ENCODE peak calls at places on chromosomes 3 and 15, in nine cellular contexts. Q, A, M, F, B, O, W, X and L are unnamed samples.

GRCh38 chr15:91380114-91380513 is 280.1 kb downstream of the SV2B start:
- DNase-seq in Q (no peak), A (no peak), M (no peak), F (no peak), B (no peak), O (no peak), W (no peak), X (no peak), L (no peak)

GRCh38 chr3:183514048-183514447 is 41.5 kb downstream of the KLHL6 start:
- DNase-seq in Q (no peak), A (no peak), M (no peak), F (no peak), B (no peak), O (no peak), W (no peak), X (no peak), L (no peak)

GRCh38 chr3:147369671-147370123 is 36.6 kb downstream of the ZIC4 start:
- DNase-seq in Q (no peak), A (no peak), M (no peak), F (no peak), B (no peak), O (no peak), W (no peak), X (no peak), L (no peak)

GRCh38 chr15:67383903-67384302 is 129.3 kb downstream of the IQCH start:
- DNase-seq in Q (no peak), A (no peak), M (no peak), F (no peak), B (no peak), O (no peak), W (no peak), X (peak; percentile 19), L (no peak)

GRCh38 chr3:127074900-127075360 is 92.0 kb downstream of the PLXNA1 start:
- DNase-seq in Q (no peak), A (no peak), M (peak; percentile 64), F (no peak), B (no peak), O (peak; percentile 53), W (no peak), X (peak; percentile 48), L (no peak)

GRCh38 chr3:45170071-45170470 is 23.9 kb upstream of the CDCP1 start:
- DNase-seq in Q (no peak), A (peak; percentile 74), M (no peak), F (no peak), B (no peak), O (peak; percentile 91), W (no peak), X (no peak), L (peak; percentile 48)

GRCh38 chr3:133792171-133792763 is 13.3 kb upstream of the SRPRB start:
- DNase-seq in Q (no peak), A (no peak), M (no peak), F (no peak), B (no peak), O (no peak), W (no peak), X (peak; percentile 5), L (no peak)

GRCh38 chr3:100492059-100492809 is at the start of gene TMEM45A:
- DNase-seq in Q (peak; percentile 95), A (peak; percentile 83), M (peak; percentile 94), F (peak; percentile 95), B (peak; percentile 97), O (peak; percentile 97), W (peak; percentile 97), X (peak; percentile 95), L (peak; percentile 97)

GRCh38 chr3:144921710-144922109 is 950.1 kb downstream of the DIPK2A start:
- DNase-seq in Q (no peak), A (no peak), M (no peak), F (no peak), B (no peak), O (no peak), W (no peak), X (no peak), L (no peak)

GRCh38 chr3:13148561-13149330 is 75.5 kb upstream of the IQSEC1 start:
- DNase-seq in Q (no peak), A (no peak), M (peak; percentile 52), F (no peak), B (no peak), O (peak; percentile 32), W (no peak), X (no peak), L (no peak)

GRCh38 chr15:57835119-57835518 is 128.6 kb downstream of the POLR2M start:
- DNase-seq in Q (no peak), A (no peak), M (no peak), F (no peak), B (no peak), O (no peak), W (no peak), X (no peak), L (no peak)

GRCh38 chr3:171491412-171491811 is 31.2 kb upstream of the TNIK start:
- DNase-seq in Q (no peak), A (no peak), M (no peak), F (no peak), B (no peak), O (no peak), W (no peak), X (peak; percentile 3), L (no peak)

GRCh38 chr3:120177151-120177550 is 82.9 kb upstream of the GSK3B start:
- DNase-seq in Q (no peak), A (peak; percentile 17), M (no peak), F (peak; percentile 65), B (peak; percentile 68), O (no peak), W (no peak), X (peak; percentile 81), L (peak; percentile 36)

GRCh38 chr3:184336484-184337230 is 743 bp upstream of the FAM131A start:
- DNase-seq in Q (no peak), A (peak; percentile 68), M (no peak), F (no peak), B (peak; percentile 66), O (peak; percentile 74), W (peak; percentile 39), X (peak; percentile 65), L (peak; percentile 58)

GRCh38 chr3:159765025-159765859 is 223.4 kb upstream of the IL12A start:
- DNase-seq in Q (peak; percentile 41), A (peak; percentile 53), M (no peak), F (peak; percentile 78), B (peak; percentile 88), O (peak; percentile 93), W (peak; percentile 83), X (peak; percentile 98), L (peak; percentile 93)

DNA sequence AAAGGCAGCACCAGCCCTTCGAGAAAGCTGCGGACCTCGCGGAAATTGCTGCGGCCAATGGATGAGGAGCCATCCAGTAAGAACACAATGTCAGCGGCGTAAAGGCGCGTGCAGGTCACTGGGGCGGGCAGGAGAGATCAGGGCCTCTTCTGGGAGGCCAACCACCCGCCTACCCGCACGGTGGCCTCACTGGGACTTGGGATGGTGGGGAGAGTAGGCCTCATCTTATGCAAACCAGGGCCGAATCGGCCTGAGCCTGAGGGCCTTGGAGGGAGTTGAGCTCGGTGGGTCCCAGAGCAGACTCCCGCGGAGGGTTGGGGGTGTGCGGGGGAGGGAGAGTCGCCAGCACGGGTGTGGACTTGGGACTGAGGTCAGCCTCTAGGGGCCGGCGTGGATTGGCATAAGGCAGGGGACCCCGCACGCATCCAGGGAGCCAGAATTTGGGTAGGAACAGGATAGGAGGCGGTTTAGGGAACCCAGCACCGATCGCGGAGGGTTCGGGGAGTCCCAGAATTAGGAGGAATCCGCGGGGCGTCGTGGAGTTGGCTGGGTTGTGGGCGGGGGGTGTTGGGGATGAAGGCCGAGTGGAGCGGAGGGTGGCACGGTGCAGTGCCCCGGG is 589 bp downstream of the COL7A1 start:
- DNase-seq in Q (no peak), A (no peak), M (no peak), F (no peak), B (no peak), O (no peak), W (no peak), X (peak; percentile 19), L (no peak)
- TF ChIP-seq POLR2A in Q (no peak), A (no peak), M (no peak), F (no peak), B (no peak), O (no peak), W (no peak), X (peak; percentile 17), L (no peak)

GRCh38 chr15:51526955-51527354 is 95.6 kb downstream of the DMXL2 start:
- DNase-seq in Q (no peak), A (no peak), M (no peak), F (no peak), B (no peak), O (no peak), W (no peak), X (no peak), L (no peak)
- H3K4me3 ChIP-seq in Q (no peak overlapping the region), A (no peak overlapping the region), M (no peak overlapping the region), F (no peak overlapping the region), B (no peak overlapping the region), O (no peak overlapping the region), W (no peak overlapping the region), X (no peak overlapping the region), L (no peak overlapping the region)

GRCh38 chr3:138547342-138547975 is 46.6 kb downstream of the CEP70 start:
- DNase-seq in Q (no peak), A (no peak), M (no peak), F (no peak), B (no peak), O (no peak), W (no peak), X (no peak), L (no peak)

GRCh38 chr3:138544546-138544945 is 49.5 kb downstream of the CEP70 start:
- DNase-seq in Q (no peak), A (no peak), M (no peak), F (no peak), B (no peak), O (no peak), W (no peak), X (no peak), L (no peak)

GRCh38 chr3:138549578-138549977 is 44.5 kb downstream of the CEP70 start:
- DNase-seq in Q (no peak), A (no peak), M (no peak), F (no peak), B (no peak), O (no peak), W (no peak), X (no peak), L (no peak)
- H3K9me3 ChIP-seq in Q (peaks cover 5% of the 10 kb centered on the region), A (no peaks in the 10 kb centered on the region), M (peaks cover 8% of the 10 kb centered on the region), F (peaks cover 4% of the 10 kb centered on the region), B (no peaks in the 10 kb centered on the region), O (peaks cover 5% of the 10 kb centered on the region), W (peaks cover 31% of the 10 kb centered on the region), X (peaks cover 9% of the 10 kb centered on the region), L (no peaks in the 10 kb centered on the region)

GRCh38 chr3:111978493-111978832 is 363 bp upstream of the ABHD10 start:
- DNase-seq in Q (no peak), A (no peak), M (no peak), F (peak; percentile 87), B (no peak), O (no peak), W (no peak), X (no peak), L (no peak)

GRCh38 chr3:111980716-111981456 is 2.1 kb downstream of the ABHD10 start:
- DNase-seq in Q (no peak), A (no peak), M (no peak), F (no peak), B (no peak), O (no peak), W (no peak), X (no peak), L (no peak)

GRCh38 chr3:111981457-111981763 is 2.6 kb downstream of the ABHD10 start:
- DNase-seq in Q (no peak), A (no peak), M (no peak), F (no peak), B (no peak), O (no peak), W (no peak), X (no peak), L (no peak)

GRCh38 chr3:111979689-111980025 is 831 bp downstream of the ABHD10 start:
- DNase-seq in Q (no peak), A (no peak), M (no peak), F (no peak), B (no peak), O (no peak), W (no peak), X (no peak), L (no peak)

GRCh38 chr3:111978833-111979688 is at the start of gene ABHD10:
- DNase-seq in Q (peak; percentile 97), A (peak; percentile 90), M (peak; percentile 99), F (peak; percentile 42), B (peak; percentile 99), O (peak; percentile 98), W (peak; percentile 96), X (peak; percentile 98), L (peak; percentile 96)
- TF ChIP-seq POLR2A in Q (peak; percentile 88), A (peak; percentile 75), M (peak; percentile 79), F (peak; percentile 97), B (peak; percentile 90), O (peak; percentile 83), W (peak; percentile 89), X (no peak), L (no peak)